ENCODE peak calls at places on chromosome 9, in four cellular contexts. R is GM10248, J is activated T-helper 1 cell treated with Interleukin-2 at 50 U/mL for 16 hours, C is epithelial cell of esophagus. Z is an unnamed sample.

GRCh38 chr9:112029921-112030444 is 133.4 kb downstream of the UGCG start:
- DNase-seq in J (no peak), R (no peak), C (peak; percentile 91), Z (no peak)

GRCh38 chr9:137034039-137034708 is 2.3 kb upstream of the FUT7 start:
- DNase-seq in R (no peak), J (no peak), C (no peak), Z (no peak)

GRCh38 chr9:134229466-134230091 is 65.2 kb upstream of the RNU6ATAC start:
- DNase-seq in C (no peak), R (no peak), J (no peak), Z (no peak)

GRCh38 chr9:131660466-131661405 is 79.1 kb downstream of the RAPGEF1 start:
- DNase-seq in R (no peak), C (no peak), J (no peak), Z (no peak)

GRCh38 chr9:134617246-134617645 is 24.4 kb upstream of the COL5A1 start:
- DNase-seq in R (no peak), C (no peak), J (no peak), Z (no peak)

GRCh38 chr9:99162759-99163364 is 57.9 kb downstream of the TGFBR1 start:
- DNase-seq in R (peak; percentile 58), C (peak; percentile 35), J (no peak), Z (peak; percentile 41)

GRCh38 chr9:89154651-89155336 is 23.8 kb downstream of the SHC3 start:
- DNase-seq in J (no peak), R (no peak), C (peak; percentile 89), Z (no peak)

GRCh38 chr9:98740226-98740881 is 31.6 kb upstream of the GABBR2 start:
- DNase-seq in C (no peak), J (no peak), R (no peak), Z (no peak)

GRCh38 chr9:17802249-17802857 is 223.5 kb downstream of the SH3GL2 start:
- DNase-seq in J (no peak), R (peak; percentile 10), C (peak; percentile 24), Z (no peak)

GRCh38 chr9:115399026-115399425 is 281.1 kb upstream of the TNC start:
- DNase-seq in J (no peak), R (no peak), C (no peak), Z (no peak)

GRCh38 chr9:134420281-134420835 is 94.1 kb downstream of the RXRA start:
- DNase-seq in C (no peak), J (no peak), R (no peak), Z (peak; percentile 79)